ENCODE peak calls at places on chromosomes 13 and 19, in four cellular contexts. S is lower lobe of right lung, F is breast epithelium, X is GM12865. A is an unnamed sample.

GRCh38 chr19:3145909-3146676 is 10.3 kb downstream of the GNA15 start:
- DNase-seq in S (peak), F (no peak), X (no peak), A (no peak)

GRCh38 chr19:23507441-23507840 is 112.2 kb upstream of the ZNF91 start:
- DNase-seq in S (no peak), X (no peak), F (no peak), A (no peak)

GRCh38 chr19:24159707-24160106 is 72.7 kb downstream of the ZNF254 start:
- DNase-seq in X (peak), S (no peak), F (no peak), A (no peak)

GRCh38 chr13:111177081-111177711 is 62.1 kb downstream of the ARHGEF7 start:
- DNase-seq in S (peak), X (peak), F (no peak), A (no peak)

GRCh38 chr13:33872005-33872351 is 54.0 kb downstream of the RFC3 start:
- DNase-seq in F (no peak), S (no peak), X (no peak), A (no peak)

GRCh38 chr13:32284927-32285632 is 30.1 kb downstream of the ZAR1L start:
- DNase-seq in S (no peak), X (no peak), F (no peak), A (no peak)

GRCh38 chr19:40601061-40601973 is at the start of gene LTBP4:
- DNase-seq in X (no peak), F (no peak), S (no peak), A (no peak)

GRCh38 chr19:3699071-3699740 is 1.1 kb downstream of the PIP5K1C start:
- DNase-seq in S (peak), F (no peak), X (peak), A (peak)

GRCh38 chr13:75432045-75432444 is 49.9 kb downstream of the TBC1D4 start:
- DNase-seq in X (peak), S (no peak), F (no peak), A (no peak)

GRCh38 chr13:109868583-109869311 is 82.4 kb upstream of the IRS2 start:
- DNase-seq in X (no peak), S (no peak), F (no peak), A (no peak)

GRCh38 chr19:30096596-30097370 is 154.7 kb downstream of the URI1 start:
- DNase-seq in X (no peak), F (no peak), S (no peak), A (no peak)

GRCh38 chr13:24261566-24261965 is 47.8 kb upstream of the C1QTNF9 start:
- DNase-seq in F (no peak), S (no peak), X (no peak), A (no peak)

GRCh38 chr19:6047741-6048231 is 62.5 kb downstream of the RFX2 start:
- DNase-seq in F (peak), X (peak), S (no peak), A (peak)

GRCh38 chr19:30086220-30086619 is 144.2 kb downstream of the URI1 start:
- DNase-seq in F (no peak), X (no peak), S (no peak), A (no peak)

GRCh38 chr19:50214699-50215543 is 11.5 kb downstream of the MYH14 start:
- DNase-seq in X (no peak), S (peak), F (peak), A (no peak)

GRCh38 chr19:49133621-49134454 is 14.5 kb downstream of the PPFIA3 start:
- DNase-seq in S (peak), X (no peak), F (no peak), A (peak)

GRCh38 chr13:110471156-110471832 is 90.2 kb downstream of the RAB20 start:
- DNase-seq in S (peak), X (peak), F (no peak), A (peak)

GRCh38 chr19:46713781-46714522 is 3.0 kb downstream of the PRKD2 start:
- DNase-seq in X (peak), F (peak), S (peak), A (peak)

GRCh38 chr13:24306632-24307031 is 2.7 kb upstream of the C1QTNF9 start:
- DNase-seq in F (no peak), X (no peak), S (no peak), A (no peak)

GRCh38 chr13:95627590-95627989 is 16.9 kb downstream of the DZIP1 start:
- DNase-seq in F (no peak), X (no peak), S (no peak), A (no peak)

GRCh38 chr13:113949546-113949945 is 24.3 kb downstream of the C13orf46 start:
- DNase-seq in F (no peak), X (no peak), S (no peak), A (no peak)

GRCh38 chr13:86864376-86864775 is 806.8 kb upstream of the SLITRK5 start:
- DNase-seq in X (no peak), S (no peak), F (no peak), A (no peak)

GRCh38 chr19:43511324-43511723 is 6.8 kb upstream of the PHLDB3 start:
- DNase-seq in X (no peak), S (no peak), F (no peak), A (no peak)

GRCh38 chr19:16023558-16023915 is 52.8 kb upstream of the TPM4 start:
- DNase-seq in F (no peak), X (no peak), S (no peak), A (peak)

GRCh38 chr19:6287269-6287885 is 7.6 kb upstream of the MLLT1 start:
- DNase-seq in S (peak), X (no peak), F (no peak), A (no peak)

GRCh38 chr19:11125994-11126685 is 29.4 kb downstream of the SPC24 start:
- DNase-seq in F (peak), X (peak), S (peak), A (peak)

GRCh38 chr13:89199138-89199537 is 1528.0 kb downstream of the SLITRK5 start:
- DNase-seq in S (no peak), X (no peak), F (no peak), A (no peak)

GRCh38 chr13:74187564-74187963 is 53.4 kb upstream of the KLF12 start:
- DNase-seq in F (no peak), X (no peak), S (no peak), A (no peak)

GRCh38 chr13:113837554-113838355 is 26.1 kb downstream of the GAS6 start:
- DNase-seq in S (peak), X (peak), F (peak), A (no peak)

GRCh38 chr19:5369962-5370367 is 29.4 kb upstream of the PTPRS start:
- DNase-seq in S (peak), F (no peak), X (peak), A (peak)

GRCh38 chr19:58399903-58400637 is 4.6 kb downstream of the RNF225 start:
- DNase-seq in F (peak), X (no peak), S (no peak), A (no peak)

GRCh38 chr13:110330491-110331001 is 23.5 kb downstream of the COL4A2 start:
- DNase-seq in F (no peak), X (no peak), S (no peak), A (no peak)

GRCh38 chr13:98791611-98792010 is 39.1 kb upstream of the SLC15A1 start:
- DNase-seq in F (no peak), X (no peak), S (no peak), A (no peak)

GRCh38 chr13:26663801-26664200 is 96.8 kb downstream of the GPR12 start:
- DNase-seq in F (no peak), S (no peak), X (no peak), A (no peak)

GRCh38 chr19:2578391-2578826 is 102.5 kb downstream of the GADD45B start:
- DNase-seq in F (peak), X (no peak), S (no peak), A (no peak)

GRCh38 chr13:91805605-91806004 is 407.2 kb downstream of the GPC5 start:
- DNase-seq in S (no peak), X (no peak), F (no peak), A (no peak)

DNA sequence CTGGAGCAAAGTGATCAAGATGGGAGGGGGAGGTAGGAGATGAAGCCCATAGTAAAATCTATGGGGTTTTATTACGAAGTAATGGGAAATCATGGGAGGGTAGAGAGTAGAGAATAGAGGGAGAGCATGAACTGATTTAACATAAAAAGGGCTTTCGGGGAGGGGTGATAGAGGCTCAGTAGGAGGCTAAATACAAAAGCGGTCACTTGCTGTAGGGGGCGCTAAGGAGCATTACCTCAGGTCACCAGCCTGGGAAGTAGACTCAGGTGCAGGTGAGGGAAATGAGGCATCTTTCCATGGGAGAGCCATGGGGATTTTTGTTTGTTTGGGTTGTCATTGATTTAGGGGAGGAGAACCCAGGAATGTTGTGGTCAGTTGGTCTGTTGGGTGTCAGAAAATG is 14.1 kb downstream of the KRTDAP start:
- DNase-seq in X (peak), F (no peak), S (no peak), A (no peak)
- TF ChIP-seq CTCF in X (peak), F (no peak), S (no peak), A (no peak)

DNA sequence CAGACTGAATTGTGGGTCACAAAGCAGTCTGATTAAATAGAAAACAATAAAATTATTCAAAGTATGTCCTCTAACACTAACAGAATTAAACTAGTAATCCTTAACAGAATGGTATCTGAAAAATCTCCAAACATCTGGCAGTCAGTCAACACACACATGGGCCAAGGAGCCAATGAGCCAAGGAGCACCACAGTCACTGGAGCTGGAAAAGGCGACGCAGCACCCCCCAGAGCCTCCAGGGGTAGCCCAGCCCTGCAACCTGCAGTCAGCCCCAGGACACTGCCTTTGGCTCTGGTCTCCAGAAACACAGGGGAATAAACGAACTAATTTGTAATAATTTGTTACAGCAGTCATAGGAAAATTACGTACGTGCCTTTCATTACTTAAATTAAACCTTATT is 12.3 kb downstream of the TUBGCP3 start:
- DNase-seq in X (no peak), S (no peak), F (no peak), A (no peak)
- TF ChIP-seq CTCF in X (no peak), S (no peak), F (no peak), A (no peak)

DNA sequence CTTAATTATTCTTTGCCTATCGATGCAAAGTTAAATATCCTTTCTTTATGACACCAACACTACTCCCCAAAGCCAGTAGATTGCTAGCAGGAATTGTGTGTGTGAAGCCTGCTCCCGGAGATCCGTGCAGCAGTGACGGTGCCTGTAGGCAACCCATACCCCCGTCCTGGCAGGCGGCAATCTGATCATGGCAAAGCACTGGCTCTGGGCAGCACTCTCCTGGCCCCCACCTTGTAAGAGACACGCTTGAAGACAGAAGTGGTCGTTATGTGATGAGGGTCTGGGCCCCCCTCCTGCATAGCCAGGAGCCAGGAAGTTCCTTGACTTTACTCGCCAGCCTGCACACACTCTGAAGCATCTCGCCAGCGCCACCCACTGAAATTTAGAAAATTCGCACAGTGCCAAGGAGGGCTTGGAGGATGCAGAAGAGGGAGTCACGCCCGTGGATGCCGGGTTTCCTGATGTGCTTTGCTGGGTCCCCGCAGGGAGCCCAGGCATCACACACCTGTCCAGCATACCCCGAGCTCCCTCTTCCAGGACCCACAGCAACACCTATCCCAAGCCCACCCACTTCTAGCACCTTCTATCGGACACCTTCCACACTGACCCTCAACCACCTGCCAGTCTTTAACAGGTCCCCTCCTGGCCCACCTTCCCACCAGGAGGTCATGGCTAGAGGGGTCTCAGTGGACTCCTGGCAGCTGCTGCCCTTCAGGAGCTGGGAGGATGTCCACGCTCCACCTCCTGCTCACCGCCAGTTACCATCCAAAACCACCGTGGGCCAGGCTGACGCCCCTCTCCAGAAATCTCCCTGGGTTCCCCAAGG is 54.5 kb downstream of the CEBPG start:
- DNase-seq in S (peak), X (no peak), F (no peak), A (no peak)
- TF ChIP-seq CTCF in S (no peak), X (no peak), F (no peak), A (no peak)

GRCh38 chr13:47794963-47795362 is 206.1 kb downstream of the SUCLA2 start:
- DNase-seq in S (no peak), X (peak), F (no peak), A (peak)
- TF ChIP-seq CTCF in S (peak), X (peak), F (no peak), A (no peak)

A was measured in GM13976.